ENCODE peak calls at places on chromosome 20, in four cellular contexts. One of them, this sample, is unnamed.

GRCh38 chr20:37475258-37475657 is 45.8 kb upstream of the NNAT start:
- DNase-seq in H54: no peak
- DNase-seq in RKO: no peak
- DNase-seq in M059J: no peak
- DNase-seq in this sample: no peak

GRCh38 chr20:46128310-46129151 is 10.4 kb downstream of the CD40 start:
- DNase-seq in H54: peak; percentile 47
- DNase-seq in M059J: no peak
- DNase-seq in RKO: no peak
- DNase-seq in this sample: no peak

GRCh38 chr20:62226707-62227590 is 6.9 kb upstream of the HRH3 start:
- DNase-seq in M059J: no peak
- DNase-seq in RKO: no peak
- DNase-seq in H54: no peak
- DNase-seq in this sample: no peak

GRCh38 chr20:51484141-51484815 is 58.2 kb downstream of the NFATC2 start:
- DNase-seq in RKO: no peak
- DNase-seq in H54: no peak
- DNase-seq in M059J: no peak
- DNase-seq in this sample: no peak

GRCh38 chr20:51258582-51259175 is 235.8 kb upstream of the KCNG1 start:
- DNase-seq in H54: no peak
- DNase-seq in M059J: peak; percentile 25
- DNase-seq in RKO: no peak
- DNase-seq in this sample: peak; percentile 26

GRCh38 chr20:33684533-33685327 is 1.5 kb downstream of the E2F1 start:
- DNase-seq in RKO: no peak
- DNase-seq in H54: no peak
- DNase-seq in M059J: no peak
- DNase-seq in this sample: no peak

GRCh38 chr20:24497851-24498250 is 28.4 kb downstream of the SYNDIG1 start:
- DNase-seq in RKO: no peak
- DNase-seq in M059J: peak; percentile 51
- DNase-seq in H54: no peak
- DNase-seq in this sample: no peak

GRCh38 chr20:62668441-62669027 is 26.2 kb downstream of the SLCO4A1 start:
- DNase-seq in H54: peak; percentile 88
- DNase-seq in M059J: peak; percentile 77
- DNase-seq in RKO: peak; percentile 81
- DNase-seq in this sample: peak; percentile 33